ENCODE peak calls at places on chromosomes 7 and 10, in nine cellular contexts. D is GM10248, W is IMR-90, F is PC-9, N is choroid plexus epithelial cell, T is cardiac muscle cell, H is GM12865, O is AG10803, U is adrenal gland. B is an unnamed sample.

GRCh38 chr10:119263966-119264621 is 56.7 kb downstream of the GRK5 start:
- DNase-seq in D (no peak), W (no peak), F (no peak), N (no peak), T (no peak), H (no peak), O (peak), U (no peak), B (no peak)

GRCh38 chr7:138890782-138891445 is 90.3 kb downstream of the KIAA1549 start:
- DNase-seq in D (no peak), W (peak), F (peak), N (peak), T (peak), H (no peak), O (peak), U (peak), B (no peak)

GRCh38 chr7:73612598-73613269 is 11.6 kb downstream of the MLXIPL start:
- DNase-seq in D (no peak), W (peak), F (peak), N (peak), T (peak), H (no peak), O (peak), U (peak), B (peak)

GRCh38 chr10:23643396-23643795 is 204.5 kb downstream of the OTUD1 start:
- DNase-seq in D (no peak), W (no peak), F (no peak), N (no peak), T (no peak), H (no peak), O (peak), U (peak), B (no peak)

GRCh38 chr7:91632948-91633519 is 247.5 kb downstream of the MTERF1 start:
- DNase-seq in D (no peak), W (no peak), F (no peak), N (no peak), T (no peak), H (no peak), O (no peak), U (no peak), B (no peak)

GRCh38 chr7:158271646-158272045 is 316.0 kb downstream of the PTPRN2 start:
- DNase-seq in D (no peak), W (no peak), F (no peak), N (no peak), T (no peak), H (no peak), O (no peak), U (no peak), B (no peak)

GRCh38 chr10:102678842-102679289 is 34.6 kb downstream of the TRIM8 start:
- DNase-seq in D (peak), W (peak), F (no peak), N (peak), T (peak), H (peak), O (peak), U (peak), B (peak)

GRCh38 chr10:117449636-117450035 is 74.4 kb upstream of the PDZD8 start:
- DNase-seq in D (no peak), W (no peak), F (no peak), N (peak), T (no peak), H (no peak), O (no peak), U (no peak), B (no peak)

GRCh38 chr7:83429493-83429892 is 219.4 kb downstream of the SEMA3E start:
- DNase-seq in D (no peak), W (no peak), F (no peak), N (no peak), T (no peak), H (no peak), O (no peak), U (no peak), B (no peak)

GRCh38 chr7:141700291-141700847 is 1.6 kb downstream of the DENND11 start:
- DNase-seq in D (no peak), W (no peak), F (no peak), N (peak), T (no peak), H (no peak), O (no peak), U (no peak), B (no peak)

GRCh38 chr10:103556383-103557007 is 63.0 kb downstream of the NEURL1 start:
- DNase-seq in D (no peak), W (no peak), F (no peak), N (no peak), T (no peak), H (no peak), O (no peak), U (no peak), B (no peak)

GRCh38 chr10:73647211-73647874 is 6.1 kb upstream of the MYOZ1 start:
- DNase-seq in D (no peak), W (no peak), F (no peak), N (peak), T (no peak), H (peak), O (peak), U (peak), B (peak)

GRCh38 chr7:152076324-152076821 is 50.9 kb downstream of the GALNT11 start:
- DNase-seq in D (peak), W (no peak), F (no peak), N (peak), T (peak), H (peak), O (no peak), U (peak), B (peak)

GRCh38 chr10:52210161-52210560 is 103.9 kb upstream of the DKK1 start:
- DNase-seq in D (no peak), W (no peak), F (no peak), N (no peak), T (no peak), H (no peak), O (no peak), U (no peak), B (no peak)

GRCh38 chr7:157143788-157144187 is 5.1 kb downstream of the UBE3C start:
- DNase-seq in D (no peak), W (no peak), F (no peak), N (no peak), T (no peak), H (no peak), O (no peak), U (no peak), B (no peak)

GRCh38 chr10:3951993-3952392 is 167.0 kb upstream of the KLF6 start:
- DNase-seq in D (no peak), W (no peak), F (no peak), N (no peak), T (no peak), H (no peak), O (no peak), U (no peak), B (no peak)

GRCh38 chr10:23064288-23065114 is 30.9 kb upstream of the MSRB2 start:
- DNase-seq in D (no peak), W (no peak), F (no peak), N (no peak), T (no peak), H (no peak), O (no peak), U (no peak), B (no peak)

GRCh38 chr10:72297281-72297967 is 23.7 kb downstream of the DDIT4 start:
- DNase-seq in D (peak), W (peak), F (peak), N (peak), T (no peak), H (peak), O (peak), U (peak), B (peak)

GRCh38 chr7:66105263-66105748 is 9.3 kb upstream of the CRCP start:
- DNase-seq in D (no peak), W (no peak), F (no peak), N (no peak), T (no peak), H (no peak), O (no peak), U (no peak), B (no peak)

GRCh38 chr7:101386558-101387199 is 24.0 kb downstream of the COL26A1 start:
- DNase-seq in D (no peak), W (peak), F (no peak), N (no peak), T (peak), H (no peak), O (peak), U (no peak), B (no peak)

GRCh38 chr10:60140681-60141632 is 234.6 kb upstream of the CCDC6 start:
- DNase-seq in D (no peak), W (peak), F (peak), N (peak), T (peak), H (no peak), O (no peak), U (peak), B (no peak)

GRCh38 chr10:14025790-14026189 is 304.9 kb downstream of the FRMD4A start:
- DNase-seq in D (no peak), W (no peak), F (no peak), N (no peak), T (no peak), H (no peak), O (no peak), U (no peak), B (no peak)

GRCh38 chr10:62059424-62059913 is 158.0 kb downstream of the ARID5B start:
- DNase-seq in D (no peak), W (no peak), F (no peak), N (no peak), T (no peak), H (no peak), O (peak), U (no peak), B (no peak)

GRCh38 chr7:2732388-2732787 is 44.4 kb downstream of the AMZ1 start:
- DNase-seq in D (no peak), W (no peak), F (no peak), N (no peak), T (no peak), H (no peak), O (no peak), U (no peak), B (no peak)

GRCh38 chr7:2730846-2731770 is 43.1 kb downstream of the AMZ1 start:
- DNase-seq in D (no peak), W (no peak), F (no peak), N (no peak), T (no peak), H (no peak), O (no peak), U (no peak), B (peak)

GRCh38 chr7:2734761-2735571 is 47.0 kb downstream of the AMZ1 start:
- DNase-seq in D (no peak), W (no peak), F (no peak), N (no peak), T (no peak), H (no peak), O (no peak), U (peak), B (peak)

GRCh38 chr7:2734084-2734601 is 46.1 kb downstream of the AMZ1 start:
- DNase-seq in D (no peak), W (no peak), F (no peak), N (no peak), T (no peak), H (no peak), O (no peak), U (no peak), B (no peak)

GRCh38 chr7:2732959-2733584 is 45.1 kb downstream of the AMZ1 start:
- DNase-seq in D (no peak), W (peak), F (peak), N (peak), T (no peak), H (no peak), O (peak), U (peak), B (no peak)
- TF ChIP-seq CTCF in D (no peak), W (no peak), F (no peak), N (no peak), T (peak), H (no peak), O (no peak), U (no peak), B (no peak)

GRCh38 chr10:122426834-122427233 is 27.6 kb upstream of the ARMS2 start:
- DNase-seq in D (no peak), W (no peak), F (no peak), N (no peak), T (no peak), H (no peak), O (no peak), U (no peak), B (no peak)
- TF ChIP-seq CTCF in D (no peak), W (no peak), F (no peak), N (no peak), T (no peak), H (no peak), O (no peak), U (no peak), B (no peak)

DNA sequence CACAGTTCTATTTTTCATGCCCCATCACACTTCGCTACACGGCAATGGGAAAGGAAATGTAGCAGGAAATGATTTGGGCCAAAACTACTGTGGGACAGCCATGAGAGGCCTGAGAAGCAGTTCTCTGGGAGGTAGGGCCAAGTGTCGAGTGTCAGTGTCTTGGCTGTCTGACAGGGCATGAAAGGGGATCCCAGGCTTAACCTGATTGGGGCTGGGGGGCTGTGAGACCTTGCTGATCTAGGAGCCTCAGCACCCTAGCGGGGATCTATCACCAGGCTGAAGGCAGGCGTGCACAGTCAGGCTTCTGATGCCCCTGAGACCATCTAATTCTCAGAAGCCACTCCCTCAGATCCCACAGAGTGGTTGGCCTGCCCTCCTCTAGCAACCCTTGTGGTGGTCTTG is 58.2 kb upstream of the SLC25A13 start:
- DNase-seq in D (no peak), W (no peak), F (no peak), N (no peak), T (no peak), H (no peak), O (no peak), U (no peak), B (no peak)
- TF ChIP-seq CTCF in D (no peak), W (no peak), F (no peak), N (no peak), T (no peak), H (no peak), O (no peak), U (no peak), B (no peak)

DNA sequence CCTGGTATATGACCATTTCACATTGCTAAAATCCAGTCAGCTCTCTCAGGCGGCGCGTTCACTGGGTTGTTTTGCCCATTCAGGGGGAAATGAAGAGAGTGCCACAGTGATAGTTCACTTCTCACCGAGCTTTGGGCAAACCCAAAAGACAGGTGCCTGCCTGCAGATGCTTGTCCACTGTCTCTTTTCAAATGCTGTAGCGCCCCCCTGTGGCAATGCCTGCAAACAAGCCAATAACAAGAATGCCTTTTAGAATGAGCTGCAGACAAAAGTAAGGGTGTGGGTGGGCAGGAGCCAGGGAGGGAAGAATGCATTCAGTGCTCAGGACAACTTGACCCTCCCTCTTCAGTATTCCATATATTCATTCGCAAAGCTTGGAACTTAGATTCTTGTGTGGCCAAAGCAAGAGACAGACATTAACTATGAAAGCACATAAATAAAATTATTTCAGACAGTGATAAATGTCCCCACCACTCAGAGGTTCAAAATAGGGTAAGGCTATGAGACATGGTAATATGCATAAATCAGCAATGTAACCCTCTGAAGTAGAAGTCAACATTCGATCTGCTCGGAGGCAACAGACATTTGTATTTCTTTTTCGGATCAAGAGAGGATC is 86.9 kb downstream of the JAZF1 start:
- DNase-seq in D (peak), W (peak), F (peak), N (peak), T (peak), H (peak), O (peak), U (peak), B (peak)
- TF ChIP-seq CTCF in D (peak), W (peak), F (peak), N (peak), T (peak), H (peak), O (peak), U (peak), B (peak)